ENCODE peak calls at places on chromosomes 1 and 21, in eight cellular contexts. D, Z, J, B, H, W, M and U are unnamed samples.
A peak's percentile ranks its signal among the peaks of the same experiment; 100 is the strongest.

GRCh38 chr1:246001142-246001812 is 505.8 kb downstream of the SMYD3 start:
- DNase-seq in B (peak; percentile 45), M (no peak), W (peak; percentile 90), Z (no peak), J (no peak), H (peak; percentile 60), D (no peak), U (peak; percentile 86)

GRCh38 chr1:115052454-115053083 is 22.9 kb downstream of the TSHB start:
- DNase-seq in J (peak; percentile 68), H (peak; percentile 59), D (no peak), M (peak; percentile 65), B (peak; percentile 39), W (peak; percentile 61), Z (no peak), U (peak; percentile 80)

GRCh38 chr1:39701092-39701460 is 9.8 kb upstream of the HPCAL4 start:
- DNase-seq in D (no peak), M (no peak), H (peak; percentile 52), Z (no peak), B (no peak), J (peak; percentile 52), W (peak; percentile 26), U (no peak)

GRCh38 chr1:189816558-189816957 is 661.1 kb downstream of the BRINP3 start:
- DNase-seq in Z (no peak), B (no peak), J (no peak), D (no peak), H (no peak), M (no peak), W (no peak), U (no peak)

GRCh38 chr21:29187939-29188338 is 57.5 kb downstream of the MAP3K7CL start:
- DNase-seq in Z (no peak), D (no peak), B (peak; percentile 82), M (no peak), W (peak; percentile 69), J (no peak), H (peak; percentile 96), U (peak; percentile 95)

GRCh38 chr1:1678581-1679380 is 13.8 kb downstream of the SLC35E2B start:
- DNase-seq in B (no peak), H (no peak), D (peak; percentile 30), M (no peak), Z (no peak), J (peak; percentile 50), W (no peak), U (no peak)

GRCh38 chr1:22282281-22282970 is 139.5 kb upstream of the WNT4 start:
- DNase-seq in Z (no peak), M (no peak), J (no peak), H (no peak), W (no peak), B (no peak), D (no peak), U (no peak)

GRCh38 chr1:9843576-9843945 is 19.8 kb upstream of the CLSTN1 start:
- DNase-seq in Z (no peak), M (no peak), W (peak; percentile 80), D (no peak), B (no peak), H (no peak), J (no peak), U (peak; percentile 85)

GRCh38 chr1:30330644-30331043 is 392.7 kb downstream of the MATN1 start:
- DNase-seq in H (no peak), M (no peak), J (no peak), B (no peak), W (no peak), D (no peak), Z (no peak), U (no peak)

GRCh38 chr1:113899101-113899500 is 5.5 kb downstream of the AP4B1 start:
- DNase-seq in W (no peak), Z (no peak), H (peak; percentile 22), J (no peak), M (no peak), D (no peak), B (no peak), U (no peak)

GRCh38 chr21:45950740-45951515 is 30.6 kb upstream of the COL6A1 start:
- DNase-seq in H (peak; percentile 45), M (no peak), B (no peak), J (no peak), W (peak; percentile 78), D (peak; percentile 12), Z (no peak), U (peak; percentile 64)

GRCh38 chr1:76281306-76281705 is 206.8 kb downstream of the ST6GALNAC3 start:
- DNase-seq in H (no peak), J (no peak), M (no peak), B (no peak), D (no peak), W (no peak), Z (no peak), U (no peak)

GRCh38 chr1:64072089-64072835 is 131.2 kb upstream of the UBE2U start:
- DNase-seq in Z (no peak), D (no peak), H (peak; percentile 78), W (peak; percentile 56), M (no peak), J (no peak), B (no peak), U (peak; percentile 53)

GRCh38 chr1:233777571-233777970 is 126.9 kb upstream of the SLC35F3 start:
- DNase-seq in J (no peak), D (no peak), B (no peak), M (no peak), H (no peak), W (no peak), Z (no peak), U (no peak)

GRCh38 chr1:213020016-213020415 is 4.3 kb upstream of the ANGEL2 start:
- DNase-seq in W (no peak), Z (no peak), M (no peak), B (no peak), H (no peak), D (no peak), J (no peak), U (no peak)

GRCh38 chr1:25675729-25676476 is 59.3 kb downstream of the MAN1C1 start:
- DNase-seq in H (no peak), D (no peak), Z (no peak), J (no peak), W (no peak), M (no peak), B (no peak), U (no peak)

GRCh38 chr1:248813546-248813945 is 12.2 kb downstream of the SH3BP5L start:
- DNase-seq in M (no peak), Z (no peak), W (no peak), D (no peak), J (no peak), B (no peak), H (no peak), U (no peak)

GRCh38 chr1:2833454-2834145 is 32.1 kb upstream of the TTC34 start:
- DNase-seq in D (no peak), B (no peak), M (no peak), Z (no peak), H (no peak), J (no peak), W (no peak), U (no peak)

GRCh38 chr1:43382027-43382771 is 7.4 kb downstream of the MED8 start:
- DNase-seq in D (no peak), B (no peak), H (no peak), W (no peak), M (no peak), Z (no peak), J (no peak), U (no peak)

GRCh38 chr1:183472488-183473285 is at the start of gene SMG7:
- DNase-seq in H (peak; percentile 12), D (peak; percentile 49), Z (no peak), M (peak; percentile 70), W (no peak), B (peak; percentile 11), J (peak; percentile 44), U (no peak)
- TF ChIP-seq CTCF in H (no peak), D (no peak), Z (no peak), M (no peak), W (no peak), B (no peak), J (no peak), U (no peak)

GRCh38 chr1:47984175-47984789 is 12.9 kb downstream of the TRABD2B start:
- DNase-seq in Z (no peak), B (no peak), J (peak; percentile 74), W (peak; percentile 17), H (no peak), M (peak; percentile 66), D (no peak), U (no peak)
- TF ChIP-seq CTCF in Z (no peak), B (no peak), J (peak; percentile 12), W (no peak), H (no peak), M (no peak), D (no peak), U (no peak)

DNA sequence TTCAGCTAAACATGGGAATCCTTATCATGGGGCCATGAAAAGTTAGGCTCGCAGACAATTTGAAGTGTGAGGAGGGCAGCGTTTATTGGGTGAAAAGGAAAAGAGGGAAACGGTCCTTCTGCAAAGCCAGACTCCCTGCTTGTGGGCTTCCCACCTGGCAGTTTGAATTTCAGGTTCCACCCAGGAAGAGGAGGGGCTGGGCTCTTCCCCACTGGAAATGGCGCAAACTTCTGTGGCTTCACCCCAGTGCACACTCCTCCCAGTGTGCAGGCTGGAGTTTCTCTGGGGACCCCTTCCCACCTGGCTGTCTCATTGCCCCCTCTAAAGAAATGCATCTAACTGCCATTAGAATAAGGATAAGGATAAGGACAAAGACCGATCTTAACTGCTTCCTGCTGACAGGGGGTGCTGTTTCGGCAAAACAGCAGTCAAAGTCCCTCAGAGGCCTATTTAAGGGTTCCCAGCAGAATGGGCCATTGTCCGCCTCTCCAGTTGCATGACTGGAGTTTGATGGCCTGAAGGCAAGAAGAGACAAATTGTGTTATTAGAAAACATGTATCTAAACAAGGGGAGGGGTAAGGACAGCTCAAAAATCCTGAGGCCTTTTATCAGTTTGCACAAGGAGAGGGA is 20.4 kb downstream of the AIM2 start:
- DNase-seq in B (no peak), H (no peak), D (no peak), J (peak; percentile 64), W (no peak), Z (peak; percentile 9), M (no peak), U (no peak)
- TF ChIP-seq CTCF in B (peak; percentile 30), H (peak; percentile 13), D (no peak), J (peak; percentile 67), W (peak; percentile 39), Z (peak; percentile 63), M (no peak), U (peak; percentile 22)

GRCh38 chr1:158330390-158330789 is 941 bp downstream of the CD1B start:
- DNase-seq in M (no peak), H (no peak), W (no peak), D (no peak), J (no peak), Z (no peak), B (no peak), U (no peak)

GRCh38 chr1:158329300-158329699 is 2.0 kb downstream of the CD1B start:
- DNase-seq in B (no peak), M (no peak), H (no peak), Z (no peak), J (no peak), W (no peak), D (no peak), U (no peak)

GRCh38 chr1:158328424-158328823 is 2.9 kb downstream of the CD1B start:
- DNase-seq in J (no peak), M (no peak), W (no peak), H (no peak), D (no peak), B (no peak), Z (no peak), U (no peak)

GRCh38 chr1:158331431-158331830 is at the start of gene CD1B:
- DNase-seq in Z (no peak), D (no peak), J (no peak), W (no peak), M (no peak), B (no peak), H (no peak), U (no peak)

GRCh38 chr1:158329807-158330206 is 1.5 kb downstream of the CD1B start:
- DNase-seq in Z (no peak), H (no peak), W (peak; percentile 6), M (no peak), D (no peak), B (no peak), J (no peak), U (peak; percentile 49)
- TF ChIP-seq CTCF in Z (peak; percentile 48), H (no peak), W (peak; percentile 35), M (no peak), D (peak; percentile 49), B (no peak), J (peak; percentile 55), U (no peak)